ENCODE peak calls at places on chromosomes 3 and 15, in six cellular contexts. X, T, M, F, I and K are unnamed samples. For H3K9me3, the result is how much of the 10 kb centered on the place peaks cover.

GRCh38 chr15:68386587-68387287 is 45.2 kb downstream of the ITGA11 start:
- DNase-seq in X (no peak), T (no peak), M (peak), F (no peak), I (no peak), K (no peak)

GRCh38 chr3:45644063-45644462 is 45.1 kb upstream of the SACM1L start:
- DNase-seq in X (no peak), T (no peak), M (no peak), F (no peak), I (no peak), K (no peak)

GRCh38 chr15:74193305-74193718 is 9.3 kb downstream of the STRA6 start:
- DNase-seq in X (no peak), T (no peak), M (no peak), F (no peak), I (no peak), K (no peak)

GRCh38 chr3:118734664-118735063 is 300.0 kb downstream of the IGSF11 start:
- DNase-seq in X (no peak), T (no peak), M (no peak), F (no peak), I (no peak), K (no peak)

GRCh38 chr3:152657002-152657400 is 177.9 kb upstream of the P2RY1 start:
- DNase-seq in X (peak), T (no peak), M (no peak), F (no peak), I (no peak), K (no peak)

GRCh38 chr3:74122281-74122680 is 492.2 kb downstream of the CNTN3 start:
- DNase-seq in X (no peak), T (no peak), M (no peak), F (no peak), I (no peak), K (no peak)

GRCh38 chr15:53976844-53977392 is 1.3 kb upstream of the UNC13C start:
- DNase-seq in X (no peak), T (no peak), M (no peak), F (peak), I (peak), K (no peak)

GRCh38 chr15:35728176-35728938 is 182.4 kb upstream of the DPH6 start:
- DNase-seq in X (no peak), T (no peak), M (no peak), F (no peak), I (no peak), K (no peak)

GRCh38 chr3:80750637-80751036 is 982.8 kb upstream of the ROBO1 start:
- DNase-seq in X (no peak), T (no peak), M (no peak), F (no peak), I (no peak), K (no peak)

GRCh38 chr15:40747685-40748631 is 7.1 kb downstream of the RMDN3 start:
- DNase-seq in X (no peak), T (peak), M (peak), F (peak), I (no peak), K (no peak)

GRCh38 chr15:82901114-82901805 is 51.3 kb downstream of the HOMER2 start:
- DNase-seq in X (no peak), T (no peak), M (no peak), F (no peak), I (no peak), K (no peak)

GRCh38 chr15:63933522-63933921 is 99.8 kb upstream of the HERC1 start:
- DNase-seq in X (no peak), T (no peak), M (no peak), F (no peak), I (no peak), K (no peak)

DNA sequence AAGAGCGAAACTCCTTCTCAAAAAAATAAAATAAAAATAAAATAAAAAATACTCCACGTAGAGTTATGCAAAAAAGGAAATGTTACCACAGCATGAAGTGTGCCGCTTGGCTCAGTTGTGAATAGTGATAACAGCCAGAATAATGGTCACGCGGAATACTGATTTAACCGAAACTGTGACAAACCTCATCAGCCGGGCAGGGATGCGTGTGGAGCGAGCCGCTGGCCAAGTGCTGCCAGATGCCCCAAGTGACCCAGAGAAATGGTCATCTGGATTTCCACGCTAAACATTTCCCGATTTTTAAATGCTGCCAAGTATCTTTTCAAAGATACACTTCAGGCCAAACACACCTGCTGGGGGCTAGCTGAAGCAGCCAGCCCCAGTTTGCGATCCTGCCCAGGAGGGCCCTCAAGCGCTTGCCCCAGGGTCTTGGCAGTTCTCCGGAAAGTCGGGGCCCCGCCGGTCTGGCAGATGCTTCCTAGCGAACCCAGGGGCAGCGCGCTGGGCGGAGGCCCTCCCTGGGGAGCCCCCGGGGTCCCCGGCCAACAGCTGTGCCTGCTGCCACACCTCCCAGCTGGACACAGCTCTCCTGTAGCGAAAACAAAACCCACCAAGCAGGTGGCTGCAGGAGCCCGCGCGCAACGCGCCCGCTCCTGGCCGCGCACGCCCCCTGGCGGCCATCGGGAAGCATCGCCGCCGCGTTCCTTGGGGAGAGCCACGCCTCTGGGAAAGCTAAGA is 35.1 kb downstream of the CMTM6 start:
- DNase-seq in X (no peak), T (peak), M (peak), F (peak), I (peak), K (peak)
- H3K4me3 ChIP-seq in X (peak), T (peak), M (peak), F (peak), I (no peak), K (peak)

DNA sequence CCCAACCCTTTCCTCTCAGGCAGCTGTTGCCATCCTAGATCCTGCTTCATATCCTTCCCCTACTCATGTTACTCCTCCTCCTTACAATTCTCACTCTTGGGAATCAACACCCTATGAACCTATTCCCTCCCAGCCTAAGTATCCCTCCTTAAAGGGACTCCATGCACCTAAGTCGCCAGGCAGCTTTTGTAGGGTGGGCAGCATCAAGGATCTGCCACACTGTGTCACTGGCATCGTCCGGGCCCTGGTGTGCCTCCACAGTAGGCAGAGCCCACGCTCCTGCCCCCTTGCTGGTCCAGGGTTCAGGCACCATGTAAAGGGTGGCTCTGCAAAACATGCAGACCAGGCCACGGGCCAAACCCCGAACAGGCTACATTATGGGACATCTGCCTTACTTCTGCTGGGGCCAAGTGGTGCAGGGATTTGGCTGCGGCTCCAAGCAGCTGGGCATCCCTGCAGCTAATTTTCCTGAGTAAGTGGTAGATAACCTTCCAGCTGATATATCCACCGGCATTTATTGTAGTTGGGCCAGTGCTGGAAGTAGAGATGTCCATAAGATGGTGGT is 53.4 kb downstream of the GSK3B start:
- DNase-seq in X (no peak), T (no peak), M (no peak), F (no peak), I (peak), K (no peak)
- H3K9me3 ChIP-seq in X (under half), T (under half), M (under half), F (under half), I (half or more), K (under half)

GRCh38 chr3:34012102-34012461 is 213.7 kb downstream of the PDCD6IP start:
- DNase-seq in X (no peak), T (no peak), M (no peak), F (no peak), I (no peak), K (no peak)

GRCh38 chr3:34008836-34009479 is 210.5 kb downstream of the PDCD6IP start:
- DNase-seq in X (no peak), T (no peak), M (no peak), F (no peak), I (no peak), K (no peak)

GRCh38 chr3:34009480-34009844 is 211.0 kb downstream of the PDCD6IP start:
- DNase-seq in X (no peak), T (no peak), M (no peak), F (no peak), I (no peak), K (no peak)

GRCh38 chr3:34013818-34014576 is 215.6 kb downstream of the PDCD6IP start:
- DNase-seq in X (no peak), T (no peak), M (no peak), F (no peak), I (no peak), K (no peak)

GRCh38 chr3:34011171-34012101 is 213.0 kb downstream of the PDCD6IP start:
- DNase-seq in X (no peak), T (no peak), M (no peak), F (no peak), I (no peak), K (no peak)
- TF ChIP-seq CTCF in X (no peak), T (no peak), M (no peak), F (peak), I (peak), K (no peak)

DNA sequence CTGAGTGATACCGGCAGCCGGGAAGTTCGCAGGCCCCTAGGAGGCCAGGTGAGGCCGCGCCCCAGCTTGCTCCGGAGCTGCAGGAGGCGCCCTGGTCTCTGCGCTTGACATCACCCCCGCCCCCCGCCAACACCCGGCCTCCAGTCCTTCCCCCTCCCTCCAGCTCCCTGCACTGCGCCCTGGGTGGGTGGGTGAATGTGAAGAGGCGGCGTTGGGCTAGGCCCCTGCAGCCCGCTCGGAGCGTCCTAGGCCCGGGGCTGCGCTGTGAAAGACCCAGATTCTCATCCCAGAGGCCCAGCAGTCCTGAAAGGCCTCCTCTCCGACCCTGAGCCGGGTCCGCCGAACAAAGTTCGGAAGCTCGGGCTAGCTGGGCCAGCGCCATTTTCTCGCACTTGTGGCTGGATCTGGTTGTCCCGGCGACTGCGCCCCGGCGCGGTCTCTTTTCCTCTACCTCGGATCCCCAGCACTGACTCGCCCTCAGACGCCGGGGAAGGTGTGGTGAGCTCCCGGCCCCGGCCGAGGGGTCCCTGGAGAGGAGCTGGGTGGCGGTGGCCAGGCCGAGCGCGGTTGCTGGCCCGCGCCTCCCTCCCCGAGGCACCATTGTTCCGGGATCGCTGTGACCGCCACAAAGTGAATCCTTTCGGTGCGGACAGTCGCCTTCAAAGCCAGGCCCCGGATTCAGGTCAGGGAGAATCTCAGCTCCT is 12.9 kb downstream of the ZIC4 start:
- DNase-seq in X (no peak), T (no peak), M (no peak), F (peak), I (peak), K (no peak)
- H3K4me3 ChIP-seq in X (peak), T (peak), M (peak), F (peak), I (peak), K (no peak)

GRCh38 chr15:20353966-20354883 is 187.4 kb downstream of the GOLGA6L6 start:
- DNase-seq in X (no peak), T (peak), M (peak), F (peak), I (peak), K (no peak)
- H3K9me3 ChIP-seq in X (half or more), T (under half), M (under half), F (under half), I (half or more), K (under half)

DNA sequence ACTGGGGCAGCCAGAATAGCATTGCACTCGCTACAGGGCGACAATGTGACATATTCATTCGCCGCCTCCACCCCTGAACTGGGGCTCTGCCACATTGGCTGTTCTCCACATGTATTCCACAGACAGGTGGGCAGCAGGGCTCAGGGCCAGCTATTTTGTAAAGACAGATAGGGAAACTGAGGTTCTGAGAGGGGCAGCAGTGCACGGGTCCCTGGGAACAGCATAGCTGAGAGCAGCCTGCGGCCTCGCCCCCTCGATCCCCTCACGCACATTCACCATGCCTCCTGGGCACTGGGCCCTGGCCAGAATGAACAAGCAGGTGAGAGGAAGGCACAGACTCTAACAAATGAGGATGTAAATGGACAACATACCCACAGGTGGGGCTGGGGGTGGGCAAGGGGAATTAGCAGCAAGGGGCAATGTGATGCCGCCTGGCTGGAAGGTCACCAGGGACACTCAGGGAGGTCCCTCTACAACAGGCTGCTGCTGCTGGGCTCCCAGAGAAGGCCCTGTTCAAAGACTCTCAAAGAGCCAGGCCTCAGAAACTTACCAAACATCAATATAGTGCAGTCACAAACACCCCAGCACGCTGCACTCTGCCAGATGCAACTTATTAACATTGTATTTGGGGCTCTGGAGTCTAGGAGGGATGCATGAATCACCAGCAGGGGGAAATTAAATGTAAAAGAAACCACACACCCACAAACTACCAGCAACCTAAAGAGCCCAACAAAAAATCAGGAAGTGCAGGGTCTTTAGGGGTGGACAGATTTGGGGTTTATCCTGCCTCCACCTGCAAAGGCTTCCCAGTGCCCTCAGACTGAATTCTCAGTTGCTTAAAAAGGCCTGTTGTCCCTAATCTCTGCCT is 74.8 kb upstream of the SPATA12 start:
- DNase-seq in X (no peak), T (no peak), M (no peak), F (no peak), I (no peak), K (no peak)
- TF ChIP-seq CTCF in X (no peak), T (no peak), M (no peak), F (no peak), I (peak), K (no peak)

DNA sequence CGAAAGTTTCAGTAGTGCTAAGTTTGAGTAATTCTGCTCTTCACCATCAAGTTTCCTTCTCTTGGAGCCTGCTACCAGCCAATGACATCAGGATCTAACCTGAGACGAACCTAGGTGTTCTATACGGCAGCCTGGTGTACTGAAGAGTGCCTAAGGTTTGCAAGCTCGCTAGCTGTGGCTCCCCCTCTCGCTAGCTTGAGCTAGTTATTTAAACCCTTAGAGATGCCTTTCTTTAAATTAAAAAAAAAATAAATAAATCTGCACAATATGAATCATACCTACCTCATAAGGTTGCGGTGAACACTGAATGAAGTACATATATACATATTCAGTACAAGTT is 1.4 kb upstream of the COL8A1 start:
- DNase-seq in X (no peak), T (no peak), M (no peak), F (no peak), I (peak), K (no peak)
- H3K4me3 ChIP-seq in X (peak), T (peak), M (peak), F (peak), I (peak), K (no peak)

GRCh38 chr15:25230442-25230841 is 208.4 kb downstream of the UBE3A start:
- DNase-seq in X (no peak), T (no peak), M (no peak), F (no peak), I (no peak), K (no peak)
- H3K9me3 ChIP-seq in X (half or more), T (under half), M (under half), F (under half), I (under half), K (under half)

DNA sequence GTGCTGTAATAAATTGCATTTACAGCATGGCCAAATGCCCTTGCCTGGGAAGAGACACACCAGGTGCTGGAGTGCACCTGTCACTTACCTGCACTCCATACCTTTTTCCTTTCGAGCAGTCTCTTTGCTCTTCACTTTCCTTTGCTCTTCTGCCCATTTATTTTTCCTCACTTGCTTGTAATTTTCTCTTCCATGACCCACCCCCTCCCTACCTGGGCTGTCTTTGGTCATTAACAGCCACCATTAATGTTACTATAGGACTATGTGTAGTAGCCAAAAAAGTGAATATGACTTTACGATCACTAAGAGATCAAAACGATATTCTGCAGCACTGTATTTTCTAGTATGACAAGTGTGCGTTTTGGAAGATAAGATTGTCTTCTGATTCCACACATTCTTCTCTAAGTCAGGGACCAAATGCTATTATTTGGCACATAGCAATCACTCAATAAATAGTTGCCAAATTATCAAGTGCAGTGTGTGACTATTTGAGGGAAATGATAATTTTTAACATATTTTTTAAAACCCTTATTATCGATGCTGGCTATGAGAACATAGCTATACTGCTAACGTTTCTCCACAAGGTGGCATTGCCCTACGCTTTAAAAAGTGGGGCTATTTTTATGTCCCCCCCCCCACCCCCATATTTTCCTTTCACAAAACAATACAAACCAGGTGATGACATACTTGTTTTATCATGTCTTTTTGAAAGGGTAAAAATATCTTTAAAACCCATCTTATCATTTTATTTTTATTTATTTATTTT is 114.4 kb downstream of the GHSR start:
- DNase-seq in X (no peak), T (no peak), M (no peak), F (no peak), I (no peak), K (no peak)
- TF ChIP-seq CTCF in X (no peak), T (no peak), M (no peak), F (peak), I (peak), K (no peak)

GRCh38 chr3:125959317-125960065 is 9.5 kb upstream of the ROPN1B start:
- DNase-seq in X (no peak), T (peak), M (peak), F (no peak), I (peak), K (no peak)

GRCh38 chr3:125960066-125960424 is 8.9 kb upstream of the ROPN1B start:
- DNase-seq in X (no peak), T (peak), M (no peak), F (no peak), I (no peak), K (no peak)

GRCh38 chr3:125958511-125959316 is 10.3 kb upstream of the ROPN1B start:
- DNase-seq in X (no peak), T (peak), M (peak), F (peak), I (peak), K (no peak)

GRCh38 chr3:125960456-125961288 is 8.3 kb upstream of the ROPN1B start:
- DNase-seq in X (no peak), T (no peak), M (peak), F (no peak), I (no peak), K (no peak)

GRCh38 chr3:125957674-125958510 is 11.1 kb upstream of the ROPN1B start:
- DNase-seq in X (no peak), T (no peak), M (no peak), F (no peak), I (no peak), K (no peak)
- H3K4me3 ChIP-seq in X (peak), T (no peak), M (no peak), F (peak), I (no peak), K (no peak)